ENCODE peak calls at places on chromosomes 3 and 15, in six cellular contexts. D is ecto neural progenitor cell, X is psoas muscle, Z is KBM-7, V is heart right ventricle, K is HFFc6. J is an unnamed sample.
A peak's percentile ranks its signal among the peaks of the same experiment; 100 is the strongest.

GRCh38 chr3:119559441-119559963 is at the start of gene CD80:
- DNase-seq in X (peak; percentile 54), K (peak; percentile 48), D (peak; percentile 68), V (peak; percentile 34), Z (peak; percentile 86), J (peak; percentile 61)

GRCh38 chr3:193389335-193389734 is 10.8 kb upstream of the ATP13A5 start:
- DNase-seq in K (no peak), V (no peak), D (peak; percentile 6), Z (no peak), X (no peak), J (no peak)

GRCh38 chr3:127529346-127530188 is 61.0 kb downstream of the TPRA1 start:
- DNase-seq in X (no peak), V (no peak), D (no peak), Z (no peak), K (no peak), J (no peak)

GRCh38 chr15:100553468-100553867 is 24.7 kb upstream of the CERS3 start:
- DNase-seq in K (no peak), V (no peak), Z (no peak), X (no peak), D (no peak), J (no peak)

GRCh38 chr15:99123706-99124451 is 19.0 kb downstream of the SYNM start:
- DNase-seq in Z (peak; percentile 77), K (peak; percentile 99), V (peak; percentile 86), X (peak; percentile 96), D (peak; percentile 65), J (peak; percentile 91)

GRCh38 chr3:151171145-151171544 is 31.9 kb downstream of the GPR171 start:
- DNase-seq in V (peak; percentile 14), K (no peak), X (no peak), Z (peak; percentile 80), D (no peak), J (peak; percentile 50)

GRCh38 chr3:69143605-69144004 is 21.2 kb upstream of the LMOD3 start:
- DNase-seq in V (no peak), D (no peak), K (no peak), X (no peak), Z (no peak), J (no peak)

GRCh38 chr3:61848885-61849284 is 287.5 kb downstream of the PTPRG start:
- DNase-seq in X (no peak), D (no peak), Z (peak; percentile 17), K (peak; percentile 31), V (peak; percentile 66), J (peak; percentile 64)

GRCh38 chr3:147419062-147419701 is 10.0 kb downstream of the ZIC1 start:
- DNase-seq in D (peak; percentile 95), X (peak; percentile 93), Z (no peak), V (no peak), K (no peak), J (no peak)

GRCh38 chr15:37122703-37123102 is 22.4 kb upstream of the MEIS2 start:
- DNase-seq in Z (no peak), K (no peak), D (no peak), V (no peak), X (no peak), J (no peak)

GRCh38 chr15:42070966-42071350 is 23.4 kb downstream of the PLA2G4D start:
- DNase-seq in X (no peak), V (no peak), D (no peak), K (no peak), Z (no peak), J (no peak)

GRCh38 chr15:101305820-101306255 is 10.8 kb upstream of the SNRPA1 start:
- DNase-seq in K (no peak), D (no peak), V (no peak), X (no peak), Z (no peak), J (no peak)

GRCh38 chr15:70582143-70582945 is 181.0 kb downstream of the UACA start:
- DNase-seq in V (no peak), X (no peak), K (peak; percentile 41), D (no peak), Z (no peak), J (no peak)

GRCh38 chr3:197516517-197516889 is 39.3 kb downstream of the BDH1 start:
- DNase-seq in X (no peak), D (no peak), Z (no peak), K (peak; percentile 83), V (no peak), J (no peak)

GRCh38 chr3:196189608-196190347 is 21.4 kb downstream of the ZDHHC19 start:
- DNase-seq in K (no peak), X (peak; percentile 37), Z (no peak), V (no peak), D (no peak), J (no peak)

GRCh38 chr15:91813924-91814323 is 39.6 kb upstream of the SLCO3A1 start:
- DNase-seq in X (no peak), V (no peak), K (no peak), Z (no peak), D (no peak), J (no peak)

GRCh38 chr3:101252897-101253296 is 67.5 kb downstream of the IMPG2 start:
- DNase-seq in X (no peak), K (no peak), D (no peak), Z (no peak), V (no peak), J (no peak)

GRCh38 chr3:188323067-188323842 is 169.3 kb downstream of the LPP start:
- DNase-seq in V (no peak), D (no peak), Z (no peak), K (no peak), X (no peak), J (no peak)

GRCh38 chr3:197337656-197338055 is 39.2 kb upstream of the DLG1 start:
- DNase-seq in Z (no peak), V (no peak), D (no peak), X (no peak), K (no peak), J (no peak)

GRCh38 chr3:6935964-6936363 is 75.0 kb downstream of the GRM7 start:
- DNase-seq in Z (no peak), X (no peak), K (no peak), D (no peak), V (no peak), J (no peak)

GRCh38 chr3:107956991-107957467 is 133.8 kb downstream of the CD47 start:
- DNase-seq in Z (no peak), X (peak; percentile 86), D (no peak), K (no peak), V (peak; percentile 81), J (peak; percentile 77)

GRCh38 chr15:90085565-90085964 is 16.7 kb downstream of the IDH2 start:
- DNase-seq in Z (no peak), D (no peak), K (no peak), V (no peak), X (peak; percentile 28), J (no peak)

GRCh38 chr15:63353887-63354286 is 27.8 kb downstream of the CA12 start:
- DNase-seq in K (no peak), Z (no peak), V (no peak), D (no peak), X (no peak), J (no peak)

GRCh38 chr3:111810909-111811308 is 48.2 kb upstream of the PHLDB2 start:
- DNase-seq in X (no peak), Z (no peak), K (peak; percentile 82), D (no peak), V (no peak), J (no peak)

GRCh38 chr15:59678171-59678570 is 10.9 kb downstream of the BNIP2 start:
- DNase-seq in K (no peak), V (no peak), Z (no peak), D (no peak), X (no peak), J (no peak)

GRCh38 chr15:56733131-56734012 is at the start of gene ZNF280D:
- DNase-seq in K (peak; percentile 84), D (no peak), Z (peak; percentile 89), V (peak; percentile 93), X (peak; percentile 95), J (peak; percentile 95)

GRCh38 chr3:134373278-134373941 is 837 bp downstream of the AMOTL2 start:
- DNase-seq in V (peak; percentile 93), X (peak; percentile 91), K (peak; percentile 80), D (peak; percentile 93), Z (no peak), J (peak; percentile 87)

GRCh38 chr3:14894085-14894484 is 53.3 kb upstream of the NR2C2 start:
- DNase-seq in V (no peak), D (no peak), K (no peak), X (no peak), Z (no peak), J (no peak)